ENCODE peak calls at places on chromosome 19, in four cellular contexts. J is PC-3, A is DND-41, V is psoas muscle. G is an unnamed sample. For H3K4me1 and H3K9me3, the result is how much of the 10 kb centered on the place peaks cover.

GRCh38 chr19:2049741-2050348 is 1.2 kb downstream of the MKNK2 start:
- DNase-seq in J (peak), A (peak), V (peak), G (peak)

GRCh38 chr19:1017115-1017905 is 3.6 kb downstream of the TMEM259 start:
- DNase-seq in J (peak), A (no peak), V (peak), G (no peak)

GRCh38 chr19:45474191-45474940 is 6.6 kb downstream of the FOSB start:
- DNase-seq in J (no peak), A (no peak), V (no peak), G (peak)

GRCh38 chr19:2223959-2224358 is 12.2 kb downstream of the PLEKHJ1 start:
- DNase-seq in J (no peak), A (no peak), V (no peak), G (no peak)

GRCh38 chr19:36837525-36837901 is 674 bp downstream of the ZNF790 start:
- DNase-seq in J (no peak), A (no peak), V (no peak), G (no peak)

GRCh38 chr19:1019980-1020867 is 699 bp downstream of the TMEM259 start:
- DNase-seq in J (no peak), A (peak), V (peak), G (no peak)

GRCh38 chr19:33032218-33032781 is 32.4 kb downstream of the RHPN2 start:
- DNase-seq in J (peak), A (no peak), V (no peak), G (no peak)

GRCh38 chr19:5269279-5269678 is 71.3 kb downstream of the PTPRS start:
- DNase-seq in J (no peak), A (no peak), V (peak), G (no peak)

GRCh38 chr19:1388637-1389026 is 4.9 kb downstream of the NDUFS7 start:
- DNase-seq in J (no peak), A (no peak), V (no peak), G (no peak)

GRCh38 chr19:42401365-42402303 is 11.5 kb upstream of the CNFN start:
- DNase-seq in J (peak), A (peak), V (peak), G (peak)

GRCh38 chr19:44824758-44825157 is 15.9 kb downstream of the BCAM start:
- DNase-seq in J (peak), A (no peak), V (no peak), G (no peak)

GRCh38 chr19:49151339-49152217 is 3.6 kb downstream of the HRC start:
- DNase-seq in J (peak), A (peak), V (peak), G (no peak)

GRCh38 chr19:40280608-40281221 is 4.4 kb downstream of the AKT2 start:
- DNase-seq in J (no peak), A (no peak), V (peak), G (no peak)

GRCh38 chr19:46975011-46975917 is 44.4 kb upstream of the NPAS1 start:
- DNase-seq in J (no peak), A (no peak), V (no peak), G (no peak)

GRCh38 chr19:3220576-3220975 is 3.9 kb upstream of the CELF5 start:
- DNase-seq in J (no peak), A (no peak), V (no peak), G (no peak)

DNA sequence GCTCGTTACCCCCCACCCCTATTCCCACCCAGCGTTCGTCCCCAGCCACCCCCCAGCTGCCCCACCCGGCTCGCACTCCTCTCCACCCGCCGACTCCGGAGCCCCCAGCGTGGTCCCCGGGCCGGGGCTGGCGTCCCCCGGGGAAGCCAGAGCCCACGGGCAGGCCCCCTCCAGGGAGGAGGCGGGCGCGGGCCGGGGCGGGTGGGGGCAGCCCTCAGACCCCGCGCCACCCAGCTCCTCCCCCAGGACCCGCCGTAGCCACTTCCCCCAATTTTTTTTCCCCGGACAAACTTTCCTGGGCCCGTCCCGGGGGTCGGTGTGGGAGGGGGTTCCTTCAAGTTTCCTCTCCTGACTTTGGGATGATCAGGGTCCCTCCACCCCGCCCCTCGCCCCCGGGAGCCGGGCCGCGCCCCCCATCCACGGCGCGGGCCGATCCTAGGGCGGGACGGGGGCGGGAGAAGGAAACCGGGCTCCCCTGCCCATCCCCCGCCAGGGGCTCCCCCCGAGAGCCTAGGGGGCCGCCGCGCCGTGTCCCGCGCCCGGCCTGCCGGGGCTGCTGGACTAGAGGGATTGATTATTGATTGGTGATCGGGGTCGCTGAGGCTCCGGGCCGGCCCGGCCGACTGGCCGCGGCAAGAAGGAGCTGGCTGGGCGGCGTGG is 927 bp upstream of the TSHZ3 start:
- DNase-seq in J (no peak), A (peak), V (peak), G (no peak)
- H3K4me1 ChIP-seq in J (under half), A (under half), V (under half), G (under half)

DNA sequence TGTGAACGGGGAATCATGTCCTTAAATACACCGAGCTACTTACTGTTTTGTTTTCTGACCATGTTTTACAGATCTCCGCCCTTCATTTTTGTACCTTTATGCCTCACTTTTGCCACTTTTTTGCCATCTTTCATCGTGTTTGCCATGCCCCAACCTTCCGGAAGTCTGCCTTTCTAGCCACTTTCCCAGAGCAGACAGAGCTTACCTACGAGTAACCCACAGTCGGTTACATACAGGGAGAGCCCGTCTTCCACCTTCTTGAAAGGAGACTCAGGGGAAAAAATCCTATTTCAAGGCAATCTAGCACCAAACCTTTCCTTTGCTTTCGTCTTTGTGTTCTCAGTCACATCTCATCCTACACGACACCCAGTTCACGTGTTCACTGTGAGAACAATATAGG is 26.1 kb downstream of the RFPL4AL1 start:
- DNase-seq in J (no peak), A (no peak), V (no peak), G (no peak)
- H3K9me3 ChIP-seq in J (under half), A (under half), V (under half), G (under half)

DNA sequence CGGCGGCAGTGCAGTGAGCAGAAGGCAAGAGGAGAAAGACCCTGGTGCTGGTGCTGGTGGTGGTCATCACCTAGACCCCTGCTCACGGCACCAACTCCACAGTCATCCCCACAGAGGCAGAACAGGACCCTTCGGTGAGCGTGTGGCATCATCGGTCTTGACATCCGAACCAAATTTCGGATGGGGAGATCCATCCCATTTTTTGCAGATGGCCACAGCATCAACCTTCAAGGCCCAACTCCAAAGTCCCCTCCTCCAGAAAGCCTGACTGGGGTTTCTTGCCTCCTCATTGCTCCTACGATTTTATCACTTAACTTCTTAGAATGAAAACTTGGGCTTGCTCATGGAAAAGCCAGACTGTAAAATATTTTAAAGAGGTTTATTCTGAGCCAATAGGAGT is 8.7 kb upstream of the KLK12 start:
- DNase-seq in J (no peak), A (no peak), V (no peak), G (no peak)
- H3K4me1 ChIP-seq in J (under half), A (under half), V (under half), G (under half)

GRCh38 chr19:30564551-30565011 is 192.4 kb downstream of the ZNF536 start:
- DNase-seq in J (no peak), A (no peak), V (no peak), G (no peak)
- H3K9me3 ChIP-seq in J (under half), A (under half), V (under half), G (under half)

GRCh38 chr19:14112051-14112808 is 5.3 kb downstream of the PRKACA start:
- DNase-seq in J (no peak), A (no peak), V (no peak), G (no peak)
- H3K4me1 ChIP-seq in J (under half), A (under half), V (half or more), G (under half)

GRCh38 chr19:22601906-22602630 is 32.1 kb upstream of the ZNF492 start:
- DNase-seq in J (no peak), A (no peak), V (no peak), G (no peak)
- H3K9me3 ChIP-seq in J (under half), A (under half), V (under half), G (under half)

DNA sequence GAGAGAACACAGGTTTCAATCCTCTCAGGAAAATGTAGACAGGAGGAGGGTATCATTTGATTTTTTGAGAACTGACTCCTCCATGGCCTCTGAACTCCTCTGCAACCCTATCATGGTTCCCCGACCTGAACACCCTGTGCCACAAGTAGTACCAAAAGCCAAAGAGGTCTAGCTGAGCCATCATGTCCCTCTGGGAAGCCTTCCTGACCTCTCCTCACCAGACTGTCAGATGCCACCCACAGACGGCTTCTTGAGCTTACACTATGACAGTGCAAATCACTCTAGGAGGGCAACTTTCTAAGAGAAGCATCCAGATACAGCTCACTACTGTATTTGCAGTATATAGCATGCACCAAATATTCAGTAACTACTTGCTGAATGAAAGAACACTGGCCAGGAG is 3.7 kb downstream of the HNRNPL start:
- DNase-seq in J (no peak), A (no peak), V (peak), G (no peak)
- H3K4me1 ChIP-seq in J (under half), A (half or more), V (half or more), G (half or more)

GRCh38 chr19:30062331-30063183 is 120.5 kb downstream of the URI1 start:
- DNase-seq in J (no peak), A (no peak), V (no peak), G (no peak)

GRCh38 chr19:30060872-30061556 is 119.0 kb downstream of the URI1 start:
- DNase-seq in J (no peak), A (no peak), V (no peak), G (no peak)

GRCh38 chr19:30056580-30056979 is 114.5 kb downstream of the URI1 start:
- DNase-seq in J (no peak), A (no peak), V (no peak), G (no peak)

GRCh38 chr19:30061557-30062330 is 119.7 kb downstream of the URI1 start:
- DNase-seq in J (no peak), A (no peak), V (no peak), G (no peak)

DNA sequence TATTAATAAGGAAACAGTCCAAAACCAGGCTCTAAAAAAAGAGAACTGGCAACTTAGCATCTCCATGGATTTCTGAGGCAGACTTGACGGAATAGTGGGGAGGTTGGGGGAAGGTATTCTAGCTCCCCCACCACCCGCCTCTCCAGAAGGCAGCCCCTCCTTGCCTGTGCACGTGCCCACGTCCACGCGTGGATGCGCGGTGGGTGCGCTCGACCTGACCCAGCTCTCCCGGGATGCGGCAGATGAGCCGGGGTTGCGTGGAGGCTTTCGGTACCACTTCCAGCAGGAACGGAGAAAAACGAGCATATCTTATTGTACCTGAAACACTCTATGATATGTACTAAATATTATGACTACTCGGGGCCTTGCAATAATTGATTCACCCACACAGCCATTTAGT is 117.7 kb downstream of the URI1 start:
- DNase-seq in J (no peak), A (no peak), V (no peak), G (no peak)
- H3K9me3 ChIP-seq in J (under half), A (under half), V (under half), G (under half)

DNA sequence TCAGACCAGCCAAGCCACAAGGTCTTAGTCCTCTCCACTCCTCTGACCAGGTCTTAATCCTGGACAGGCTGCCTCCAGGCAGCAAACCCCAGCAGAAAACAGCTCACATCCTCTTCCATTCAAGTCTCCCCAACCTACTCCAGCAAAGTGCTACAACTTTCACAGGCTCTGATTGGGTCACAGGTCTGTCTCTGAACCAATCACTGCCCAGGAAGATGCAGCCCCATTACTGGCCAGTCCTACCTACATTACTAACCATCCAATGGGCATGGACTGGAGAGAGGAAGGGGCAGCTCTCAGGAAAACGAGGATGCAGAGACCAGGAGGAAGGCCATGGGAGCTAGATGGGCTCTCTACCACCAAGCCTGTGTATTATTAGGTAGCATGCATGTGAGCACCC is 12.2 kb downstream of the MED26 start:
- DNase-seq in J (no peak), A (no peak), V (no peak), G (no peak)
- H3K4me1 ChIP-seq in J (under half), A (under half), V (half or more), G (under half)

G was measured in CD8-positive, alpha-beta memory T cell.